ENCODE peak calls at places on chromosomes 13 and 19, in five cellular contexts. H is iPS DF 6.9; T is neural progenitor cell; A is CD4-positive, alpha-beta T cell; D is CD8-positive, alpha-beta T cell. M is an unnamed sample.

GRCh38 chr13:80802946-80803345 is 462.0 kb upstream of the SPRY2 start:
- DNase-seq in A (no peak), H (no peak), T (no peak), D (no peak), M (no peak)

GRCh38 chr13:27541386-27541785 is 78.9 kb downstream of the LNX2 start:
- DNase-seq in T (no peak), D (no peak), A (no peak), H (no peak), M (no peak)

GRCh38 chr13:20637811-20638210 is 65.7 kb upstream of the IL17D start:
- DNase-seq in H (no peak), A (no peak), T (no peak), D (no peak), M (no peak)

GRCh38 chr13:23820530-23820929 is 68.7 kb downstream of the MIPEP start:
- DNase-seq in D (no peak), T (no peak), H (no peak), A (no peak), M (no peak)

GRCh38 chr13:112119192-112120030 is 52.5 kb downstream of the SOX1 start:
- DNase-seq in D (no peak), H (no peak), T (no peak), A (no peak), M (peak; percentile 59)

GRCh38 chr19:4093643-4094175 is 27.0 kb upstream of the ZBTB7A start:
- DNase-seq in A (no peak), D (no peak), H (no peak), T (no peak), M (no peak)

GRCh38 chr13:93182406-93182805 is 44.2 kb upstream of the GPC6 start:
- DNase-seq in H (no peak), T (no peak), D (no peak), A (no peak), M (no peak)

GRCh38 chr19:5131031-5131865 is 162.3 kb downstream of the KDM4B start:
- DNase-seq in T (no peak), H (no peak), A (no peak), D (no peak), M (no peak)

GRCh38 chr19:51660975-51661600 is 14.5 kb upstream of the SIGLEC14 start:
- DNase-seq in T (peak; percentile 93), D (no peak), A (peak; percentile 43), H (peak; percentile 57), M (no peak)

GRCh38 chr19:58536852-58537798 is 6.7 kb upstream of the TRIM28 start:
- DNase-seq in A (no peak), T (no peak), D (no peak), H (no peak), M (peak; percentile 44)

GRCh38 chr13:75959861-75960481 is 323.8 kb downstream of the LMO7 start:
- DNase-seq in D (no peak), A (no peak), T (no peak), H (no peak), M (no peak)

GRCh38 chr13:98214707-98215106 is 37.6 kb upstream of the RNF113B start:
- DNase-seq in D (no peak), A (no peak), T (no peak), H (no peak), M (no peak)

GRCh38 chr13:47508518-47509228 is 492.4 kb downstream of the SUCLA2 start:
- DNase-seq in T (no peak), H (no peak), A (no peak), D (no peak), M (no peak)

GRCh38 chr13:26325876-26326275 is 71.9 kb downstream of the CDK8 start:
- DNase-seq in D (no peak), T (no peak), H (no peak), A (no peak), M (no peak)

GRCh38 chr19:47123406-47123805 is 7.2 kb upstream of the SAE1 start:
- DNase-seq in T (no peak), D (no peak), A (no peak), H (no peak), M (no peak)

GRCh38 chr19:28532765-28533341 is 680.1 kb downstream of the UQCRFS1 start:
- DNase-seq in H (no peak), T (no peak), D (no peak), A (no peak), M (no peak)

DNA sequence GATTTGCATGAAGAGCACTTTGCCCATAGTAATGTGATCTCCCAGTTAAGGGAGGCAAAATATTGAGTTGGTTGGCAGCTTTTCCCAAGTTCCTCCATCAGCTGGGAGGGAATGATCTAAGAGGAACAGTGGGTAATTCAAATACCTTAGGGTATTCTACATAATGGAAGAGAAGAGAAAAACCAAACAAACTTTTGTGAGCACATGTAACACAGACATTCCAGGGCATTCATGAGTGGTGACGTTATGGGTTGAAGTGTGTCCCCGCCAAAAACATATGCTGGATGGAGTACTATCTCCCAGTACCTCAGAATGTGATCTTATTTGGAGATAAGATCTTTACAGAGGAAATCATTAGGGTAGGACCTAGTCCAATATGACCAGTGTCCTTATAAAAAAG is 220.1 kb downstream of the FOXO1 start:
- DNase-seq in D (no peak), T (no peak), A (no peak), H (no peak), M (no peak)
- H3K27ac ChIP-seq in D (no peak overlapping the region), T (no peak overlapping the region), A (no peak overlapping the region), H (no peak overlapping the region), M (no peak overlapping the region)

GRCh38 chr19:48686103-48686502 is 9.7 kb upstream of the FUT2 start:
- DNase-seq in A (no peak), D (no peak), T (no peak), H (no peak), M (no peak)

GRCh38 chr19:48685583-48685982 is 10.2 kb upstream of the FUT2 start:
- DNase-seq in H (no peak), T (no peak), D (no peak), A (no peak), M (no peak)

GRCh38 chr19:48689438-48689837 is 6.3 kb upstream of the FUT2 start:
- DNase-seq in A (no peak), H (no peak), D (no peak), T (no peak), M (no peak)
- H3K27ac ChIP-seq in A (no peak overlapping the region), H (no peak overlapping the region), D (no peak overlapping the region), T (no peak overlapping the region), M (no peak overlapping the region)

DNA sequence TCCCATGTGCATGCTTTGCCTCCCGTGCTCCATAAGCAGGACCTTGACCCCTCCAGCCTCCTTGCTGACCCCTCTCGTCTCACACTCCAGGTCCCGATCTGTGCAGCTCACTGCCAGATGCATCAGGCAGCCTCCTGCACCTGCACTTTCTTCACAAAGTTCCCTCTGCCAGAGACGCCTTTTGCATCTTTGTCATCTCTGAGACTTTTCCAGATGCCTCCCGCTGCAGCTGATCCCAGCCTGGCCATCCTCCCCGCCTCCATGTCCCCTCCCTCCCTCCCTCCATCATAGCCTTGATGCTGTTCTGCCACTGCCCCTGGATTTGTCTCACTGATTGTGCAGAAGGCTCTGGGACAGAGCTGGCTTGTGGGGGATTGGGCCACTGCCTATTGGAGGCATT is 29.9 kb downstream of the PPP1R37 start:
- DNase-seq in A (no peak), D (no peak), T (no peak), H (no peak), M (no peak)
- H3K27ac ChIP-seq in A (no peak overlapping the region), D (no peak overlapping the region), T (no peak overlapping the region), H (no peak overlapping the region), M (no peak overlapping the region)

DNA sequence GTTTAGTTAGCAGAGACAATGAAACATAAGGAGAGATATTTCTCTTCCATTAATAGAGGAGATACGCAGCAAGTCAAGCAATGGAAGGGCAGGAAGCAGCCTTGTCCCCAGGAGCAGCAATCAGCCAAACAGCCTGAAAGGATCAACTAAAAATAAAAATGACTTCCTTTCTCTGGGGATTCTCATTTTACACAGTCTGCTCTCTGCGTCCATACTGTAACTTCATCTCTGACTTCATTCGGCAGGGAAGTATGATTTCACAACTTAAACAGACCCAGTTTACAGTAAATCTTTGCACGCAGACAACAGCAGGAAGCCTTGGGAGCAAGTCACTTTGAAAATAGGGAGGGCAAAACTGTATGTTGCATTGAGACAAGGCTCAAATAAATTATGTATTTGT is 826.7 kb downstream of the DIAPH3 start:
- DNase-seq in A (no peak), D (no peak), H (no peak), T (no peak), M (no peak)
- H3K27ac ChIP-seq in A (no peak overlapping the region), D (no peak overlapping the region), H (no peak overlapping the region), T (no peak overlapping the region), M (no peak overlapping the region)

GRCh38 chr19:50550594-50550966 is 17.7 kb downstream of the LRRC4B start:
- DNase-seq in D (no peak), T (no peak), A (no peak), H (no peak), M (no peak)
- H3K27ac ChIP-seq in D (no peak overlapping the region), T (no peak overlapping the region), A (no peak overlapping the region), H (no peak overlapping the region), M (no peak overlapping the region)